ENCODE peak calls at places on chromosomes 7 and 10, in four cellular contexts. U, I, M and G are unnamed samples.

GRCh38 chr10:67296926-67297325 is 371.1 kb downstream of the LRRTM3 start:
- DNase-seq in U (no peak), I (no peak), M (no peak), G (no peak)

GRCh38 chr7:108222236-108222892 is 92.2 kb upstream of the LAMB4 start:
- DNase-seq in U (no peak), I (peak), M (no peak), G (no peak)

GRCh38 chr7:23679898-23680416 is at the start of gene FAM221A:
- DNase-seq in U (peak), I (no peak), M (no peak), G (peak)

GRCh38 chr7:100753750-100754149 is 20.4 kb downstream of the ZAN start:
- DNase-seq in U (no peak), I (no peak), M (no peak), G (no peak)

GRCh38 chr10:78336402-78336791 is 302.7 kb downstream of the RPS24 start:
- DNase-seq in U (no peak), I (no peak), M (no peak), G (no peak)

GRCh38 chr10:122348512-122348911 is 26.0 kb upstream of the PLEKHA1 start:
- DNase-seq in U (no peak), I (no peak), M (no peak), G (no peak)

GRCh38 chr7:45589061-45589460 is 14.9 kb downstream of the ADCY1 start:
- DNase-seq in U (no peak), I (no peak), M (no peak), G (no peak)

GRCh38 chr10:96406091-96406490 is 47.3 kb upstream of the OPALIN start:
- DNase-seq in U (no peak), I (no peak), M (no peak), G (no peak)

GRCh38 chr7:19294629-19295028 is 149.4 kb upstream of the FERD3L start:
- DNase-seq in U (no peak), I (no peak), M (no peak), G (peak)

GRCh38 chr7:18361756-18362155 is 133.8 kb upstream of the HDAC9 start:
- DNase-seq in U (no peak), I (no peak), M (peak), G (peak)

GRCh38 chr10:71082930-71083329 is 129.4 kb upstream of the UNC5B start:
- DNase-seq in U (no peak), I (no peak), M (no peak), G (no peak)

GRCh38 chr10:125016611-125017202 is 74.8 kb downstream of the ZRANB1 start:
- DNase-seq in U (no peak), I (no peak), M (no peak), G (no peak)

GRCh38 chr10:118994321-118994720 is 35.2 kb upstream of the NANOS1 start:
- DNase-seq in U (no peak), I (no peak), M (no peak), G (no peak)

GRCh38 chr7:776992-777520 is 50.0 kb upstream of the PRKAR1B start:
- DNase-seq in U (no peak), I (no peak), M (no peak), G (no peak)

GRCh38 chr10:116106611-116107010 is 166.4 kb downstream of the GFRA1 start:
- DNase-seq in U (no peak), I (no peak), M (no peak), G (no peak)

GRCh38 chr7:150903627-150904026 is 51.3 kb downstream of the AOC1 start:
- DNase-seq in U (no peak), I (no peak), M (peak), G (no peak)

GRCh38 chr7:102404005-102404861 is 8.1 kb downstream of the PRKRIP1 start:
- DNase-seq in U (no peak), I (peak), M (peak), G (peak)

GRCh38 chr7:80047032-80047431 is 87.6 kb upstream of the GNAI1 start:
- DNase-seq in U (no peak), I (no peak), M (no peak), G (no peak)

GRCh38 chr10:31318382-31318853 is 598 bp upstream of the ZEB1 start:
- DNase-seq in U (peak), I (peak), M (peak), G (peak)

GRCh38 chr7:117183729-117184128 is 139.1 kb downstream of the WNT2 start:
- DNase-seq in U (no peak), I (no peak), M (no peak), G (no peak)

GRCh38 chr7:25765110-25765509 is 386.9 kb upstream of the NFE2L3 start:
- DNase-seq in U (no peak), I (no peak), M (no peak), G (no peak)

GRCh38 chr7:140005341-140005740 is 57.4 kb downstream of the PARP12 start:
- DNase-seq in U (no peak), I (no peak), M (no peak), G (no peak)

GRCh38 chr7:129926618-129927017 is 26.1 kb downstream of the UBE2H start:
- DNase-seq in U (no peak), I (no peak), M (no peak), G (no peak)

GRCh38 chr10:114402871-114403544 is 1.3 kb downstream of the AFAP1L2 start:
- DNase-seq in U (no peak), I (no peak), M (no peak), G (no peak)

GRCh38 chr7:108419961-108420360 is 36.3 kb downstream of the NRCAM start:
- DNase-seq in U (no peak), I (no peak), M (no peak), G (no peak)

GRCh38 chr10:19847321-19847720 is 31.1 kb downstream of the PLXDC2 start:
- DNase-seq in U (no peak), I (no peak), M (no peak), G (no peak)

GRCh38 chr10:20959178-20959577 is 62.1 kb upstream of the NEBL start:
- DNase-seq in U (no peak), I (no peak), M (no peak), G (no peak)

GRCh38 chr7:101594790-101595189 is 34.3 kb downstream of the MYL10 start:
- DNase-seq in U (no peak), I (no peak), M (no peak), G (no peak)

GRCh38 chr7:42232275-42232674 is 4.7 kb downstream of the GLI3 start:
- DNase-seq in U (no peak), I (no peak), M (no peak), G (no peak)

GRCh38 chr10:13882112-13882711 is 295.4 kb downstream of the PRPF18 start:
- DNase-seq in U (no peak), I (no peak), M (no peak), G (no peak)

GRCh38 chr7:100665168-100665567 is 8.4 kb upstream of the GNB2 start:
- DNase-seq in U (no peak), I (no peak), M (no peak), G (no peak)

DNA sequence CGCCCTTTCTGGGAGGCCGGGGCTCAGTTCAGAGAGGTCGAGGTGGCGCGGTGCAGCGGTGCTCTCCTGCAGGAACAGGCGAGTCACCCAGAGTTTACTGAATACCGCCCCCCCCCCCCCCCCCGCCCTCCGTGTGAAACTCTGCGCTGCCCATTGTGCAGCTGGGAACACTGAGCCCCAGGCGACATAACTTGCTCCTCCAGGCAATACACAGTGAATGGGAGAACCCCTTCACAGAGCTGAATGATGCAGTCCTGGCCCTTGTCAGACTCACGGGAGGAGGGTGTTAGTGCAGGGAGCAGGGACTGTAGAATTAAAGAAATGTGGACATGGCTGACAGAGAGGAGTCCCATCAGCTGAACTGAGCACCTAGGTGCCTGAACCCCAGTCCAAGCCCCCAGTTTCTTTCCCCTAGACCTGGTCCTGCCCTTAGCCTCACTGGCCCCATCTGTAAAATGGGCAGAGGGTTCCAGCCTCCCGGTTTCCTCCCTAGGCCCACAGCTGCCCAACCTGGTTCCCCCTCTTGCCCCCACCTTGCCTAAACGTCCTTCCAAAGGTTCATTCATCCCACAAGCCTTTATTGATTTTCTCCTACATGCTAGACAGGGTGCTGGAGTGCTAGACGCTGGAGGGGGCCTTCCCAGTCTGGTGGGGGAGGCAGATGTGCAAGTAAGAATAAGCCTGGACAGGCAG is 846 bp upstream of the LOXL4 start:
- DNase-seq in U (no peak), I (peak), M (peak), G (peak)
- TF ChIP-seq FOXM1 in U (no peak), I (no peak), M (no peak), G (no peak)

GRCh38 chr7:104328970-104329825 is 795 bp downstream of the LHFPL3 start:
- DNase-seq in U (no peak), I (no peak), M (no peak), G (peak)
- TF ChIP-seq FOXM1 in U (no peak), I (no peak), M (no peak), G (no peak)

GRCh38 chr10:52774600-52775106 is 2.1 kb upstream of the MBL2 start:
- DNase-seq in U (no peak), I (peak), M (no peak), G (no peak)
- TF ChIP-seq FOXM1 in U (no peak), I (no peak), M (no peak), G (no peak)

GRCh38 chr7:28155964-28156363 is 24.6 kb downstream of the JAZF1 start:
- DNase-seq in U (no peak), I (peak), M (no peak), G (no peak)
- TF ChIP-seq FOXM1 in U (no peak), I (no peak), M (no peak), G (no peak)